ENCODE peak calls at places on chromosomes 3 and 15, in six cellular contexts. J, V, O, T, C and K are unnamed samples.

GRCh38 chr15:99098426-99098825 is 6.5 kb upstream of the SYNM start:
- DNase-seq in J (no peak), V (no peak), O (no peak), T (no peak), C (no peak), K (no peak)

GRCh38 chr15:69713726-69714559 is 261.3 kb downstream of the RPLP1 start:
- DNase-seq in J (peak), V (no peak), O (no peak), T (no peak), C (no peak), K (no peak)

GRCh38 chr3:183178833-183179549 is 16.5 kb upstream of the LAMP3 start:
- DNase-seq in J (no peak), V (peak), O (no peak), T (peak), C (peak), K (peak)

GRCh38 chr3:122458992-122459391 is 43.1 kb upstream of the WDR5B start:
- DNase-seq in J (no peak), V (peak), O (peak), T (peak), C (peak), K (peak)

GRCh38 chr15:36810656-36811449 is 231.4 kb downstream of the CDIN1 start:
- DNase-seq in J (no peak), V (no peak), O (no peak), T (no peak), C (no peak), K (no peak)

GRCh38 chr3:68378631-68379030 is 553.7 kb downstream of the TAFA4 start:
- DNase-seq in J (no peak), V (no peak), O (no peak), T (no peak), C (no peak), K (no peak)

GRCh38 chr3:138946554-138947302 is at the start of the genes FOXL2 and FOXL2NB:
- DNase-seq in J (no peak), V (peak), O (peak), T (peak), C (peak), K (peak)

GRCh38 chr3:129658156-129658843 is 51.8 kb upstream of the PLXND1 start:
- DNase-seq in J (no peak), V (no peak), O (no peak), T (no peak), C (no peak), K (no peak)

GRCh38 chr15:96362759-96363678 is 32.5 kb downstream of the NR2F2 start:
- DNase-seq in J (no peak), V (no peak), O (no peak), T (no peak), C (no peak), K (no peak)

GRCh38 chr3:126179825-126180476 is 435 bp downstream of the ALDH1L1 start:
- DNase-seq in J (no peak), V (peak), O (no peak), T (peak), C (no peak), K (no peak)

GRCh38 chr3:37326144-37326543 is 151.8 kb upstream of the LRRFIP2 start:
- DNase-seq in J (no peak), V (no peak), O (no peak), T (no peak), C (no peak), K (no peak)

GRCh38 chr3:145704020-145704419 is 457.0 kb downstream of the PLOD2 start:
- DNase-seq in J (no peak), V (peak), O (no peak), T (peak), C (no peak), K (no peak)

GRCh38 chr3:59660376-59660775 is 610.6 kb upstream of the CFAP20DC start:
- DNase-seq in J (no peak), V (peak), O (peak), T (peak), C (peak), K (peak)

GRCh38 chr3:134354612-134355275 is 19.5 kb downstream of the AMOTL2 start:
- DNase-seq in J (no peak), V (no peak), O (no peak), T (no peak), C (peak), K (no peak)

GRCh38 chr3:150292891-150293290 is 115.2 kb upstream of the TSC22D2 start:
- DNase-seq in J (no peak), V (no peak), O (peak), T (peak), C (peak), K (peak)

GRCh38 chr3:189276481-189277190 is 104.9 kb downstream of the TPRG1 start:
- DNase-seq in J (no peak), V (peak), O (peak), T (peak), C (peak), K (peak)

GRCh38 chr15:33091983-33092688 is 102.4 kb downstream of the FMN1 start:
- DNase-seq in J (no peak), V (no peak), O (peak), T (peak), C (no peak), K (no peak)

GRCh38 chr15:41558400-41559238 is at the start of gene TYRO3:
- DNase-seq in J (peak), V (peak), O (no peak), T (peak), C (peak), K (no peak)

GRCh38 chr3:183123891-183124290 is 24.6 kb upstream of the MCCC1 start:
- DNase-seq in J (no peak), V (no peak), O (peak), T (peak), C (no peak), K (peak)

GRCh38 chr3:129249284-129250065 is at the start of gene COPG1:
- DNase-seq in J (peak), V (peak), O (peak), T (peak), C (peak), K (peak)

GRCh38 chr3:129718201-129718600 is 111.7 kb upstream of the PLXND1 start:
- DNase-seq in J (no peak), V (no peak), O (no peak), T (no peak), C (no peak), K (no peak)

GRCh38 chr3:34683851-34684250 is 885.4 kb downstream of the PDCD6IP start:
- DNase-seq in J (peak), V (peak), O (peak), T (peak), C (peak), K (peak)

GRCh38 chr15:52796228-52796521 is 6.0 kb upstream of the ONECUT1 start:
- DNase-seq in J (no peak), V (no peak), O (no peak), T (no peak), C (no peak), K (no peak)

GRCh38 chr3:179148446-179149238 is 485 bp downstream of the PIK3CA start:
- DNase-seq in J (peak), V (peak), O (peak), T (peak), C (peak), K (peak)

GRCh38 chr3:20154928-20155327 is 31.1 kb downstream of the SGO1 start:
- DNase-seq in J (no peak), V (no peak), O (no peak), T (no peak), C (no peak), K (no peak)

DNA sequence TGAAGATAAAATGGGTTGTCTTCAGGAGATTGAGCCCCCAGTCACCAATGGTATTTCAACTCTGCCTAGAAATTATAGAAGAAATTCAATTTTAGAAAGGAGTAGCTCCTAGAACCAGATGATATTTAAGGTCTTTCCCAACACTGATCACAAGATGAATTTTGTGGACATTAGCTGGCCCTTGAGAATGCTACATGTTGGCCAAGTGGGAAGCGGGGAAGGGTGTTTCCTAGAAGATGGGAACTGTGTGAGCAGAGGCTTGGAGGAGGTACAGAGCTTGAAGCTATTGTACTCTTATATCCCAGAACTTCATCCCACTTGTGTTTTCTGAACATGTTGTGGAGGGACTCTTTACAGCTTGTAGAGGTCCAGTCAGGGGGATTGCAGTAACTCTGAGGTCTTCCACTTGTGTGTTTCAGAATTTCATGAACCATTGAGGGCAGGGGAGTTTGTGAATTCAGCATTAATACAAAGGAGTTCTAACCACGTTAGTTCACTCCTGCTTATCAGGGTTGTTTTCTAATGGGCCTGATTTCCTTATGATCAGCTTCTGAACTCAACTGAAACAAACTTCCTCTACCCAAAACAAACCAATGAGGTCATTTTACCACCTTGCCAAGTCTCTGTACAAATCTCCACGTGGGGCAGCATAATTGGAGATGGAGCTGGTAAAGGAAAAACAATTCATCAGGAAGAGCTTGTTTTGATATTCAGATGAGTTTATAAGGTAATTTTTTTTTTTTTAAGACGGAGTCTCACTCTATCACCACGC is 152.6 kb upstream of the TPM1 start:
- DNase-seq in J (no peak), V (no peak), O (peak), T (peak), C (peak), K (peak)
- H2AFZ ChIP-seq in J (no peak), V (no peak), O (no peak), T (no peak), C (peak), K (no peak)

DNA sequence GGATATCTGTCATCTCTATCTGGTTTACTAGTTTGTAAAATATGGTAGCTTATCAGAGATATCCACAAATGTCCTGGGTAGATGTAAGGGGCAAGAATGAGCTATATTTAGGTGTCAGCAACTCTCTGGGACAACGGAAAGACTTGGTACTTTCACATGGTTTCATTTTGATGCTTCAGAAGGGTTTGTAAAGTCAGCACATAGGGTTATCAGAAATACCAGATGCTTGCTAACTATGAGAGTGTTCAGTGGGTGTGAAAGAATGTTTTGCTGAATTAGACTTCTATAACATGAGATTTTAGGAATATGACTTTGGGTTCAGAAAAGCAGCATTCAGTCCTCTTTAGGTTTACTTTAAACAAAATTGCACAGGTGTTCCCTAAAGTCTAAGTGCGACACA is 466.5 kb upstream of the PDZRN3 start:
- DNase-seq in J (peak), V (no peak), O (no peak), T (no peak), C (no peak), K (no peak)
- H2AFZ ChIP-seq in J (no peak), V (no peak), O (no peak), T (no peak), C (no peak), K (no peak)

GRCh38 chr3:101521251-101521701 is 8.3 kb upstream of the SENP7 start:
- DNase-seq in J (no peak), V (no peak), O (no peak), T (no peak), C (no peak), K (no peak)

GRCh38 chr3:101512521-101513418 is at the start of gene SENP7:
- DNase-seq in J (peak), V (peak), O (peak), T (peak), C (peak), K (peak)

GRCh38 chr3:101519685-101520365 is 6.8 kb upstream of the SENP7 start:
- DNase-seq in J (no peak), V (peak), O (no peak), T (no peak), C (no peak), K (no peak)

GRCh38 chr3:101513419-101513986 is 491 bp upstream of the SENP7 start:
- DNase-seq in J (no peak), V (no peak), O (no peak), T (no peak), C (peak), K (no peak)

DNA sequence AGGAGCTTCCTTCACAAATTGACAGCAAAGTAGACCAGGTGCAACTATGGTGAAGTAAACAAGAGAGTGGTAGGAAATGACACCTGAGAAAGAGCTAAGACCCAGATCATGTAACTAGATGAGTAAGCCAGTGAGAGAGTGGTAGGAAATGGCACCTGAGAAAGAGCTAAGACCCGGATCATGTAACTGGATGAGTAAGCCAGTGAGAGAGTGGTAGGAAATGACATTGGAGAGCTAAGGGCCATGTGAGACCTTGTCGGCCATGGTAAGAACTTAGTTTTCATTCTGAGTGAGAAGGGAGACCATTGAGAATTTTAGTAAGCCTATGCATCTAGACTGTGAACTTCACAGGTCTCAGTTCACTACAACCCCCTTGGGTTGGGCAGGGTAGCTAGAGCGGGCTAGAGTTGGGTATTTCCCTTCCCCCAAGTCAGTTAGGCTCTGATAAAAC is 5.4 kb upstream of the SENP7 start:
- DNase-seq in J (peak), V (peak), O (peak), T (no peak), C (no peak), K (no peak)
- H2AFZ ChIP-seq in J (peak), V (no peak), O (no peak), T (no peak), C (no peak), K (no peak)

GRCh38 chr3:40299721-40300335 is 9.7 kb upstream of the EIF1B start:
- DNase-seq in J (no peak), V (peak), O (peak), T (peak), C (peak), K (peak)
- H2AFZ ChIP-seq in J (no peak), V (no peak), O (no peak), T (no peak), C (peak), K (no peak)

GRCh38 chr3:101091489-101091888 is 98.3 kb upstream of the ABI3BP start:
- DNase-seq in J (no peak), V (no peak), O (peak), T (no peak), C (peak), K (no peak)
- H2AFZ ChIP-seq in J (no peak), V (no peak), O (no peak), T (no peak), C (no peak), K (no peak)

GRCh38 chr15:100206643-100207042 is 135.1 kb downstream of the ADAMTS17 start:
- DNase-seq in J (no peak), V (no peak), O (no peak), T (no peak), C (no peak), K (no peak)
- H2AFZ ChIP-seq in J (no peak), V (no peak), O (no peak), T (no peak), C (no peak), K (no peak)